ENCODE peak calls at places on chromosome 13, in eight cellular contexts. E is stimulated activated CD4-positive, alpha-beta T cell treated with anti-CD3 and anti-CD28 coated beads, Interleukin-4, amount 100 ng/mL, for 4 hours; R is ELR; F is activated CD4-positive, alpha-beta T cell treated with anti-CD3 and anti-CD28 coated beads for 24 hours; L is neuronal stem cell; J is WERI-Rb-1; A is NCI-H1092; M is GM10248. H is an unnamed sample.

GRCh38 chr13:24459234-24459633 is 53.3 kb downstream of the PARP4 start:
- DNase-seq in M (peak; percentile 62), R (peak; percentile 4), E (no peak), L (no peak), F (no peak), J (no peak), A (no peak), H (no peak)

GRCh38 chr13:42380420-42381164 is 108.6 kb downstream of the AKAP11 start:
- DNase-seq in R (no peak), J (no peak), L (no peak), E (no peak), M (peak; percentile 45), A (no peak), F (no peak), H (no peak)

GRCh38 chr13:23467048-23467931 is 33.8 kb upstream of the SACS start:
- DNase-seq in R (peak; percentile 72), M (no peak), E (no peak), F (no peak), J (no peak), A (no peak), L (no peak), H (no peak)

GRCh38 chr13:77876176-77876575 is 42.5 kb downstream of the EDNRB start:
- DNase-seq in E (no peak), J (no peak), L (no peak), F (no peak), M (no peak), A (no peak), R (no peak), H (no peak)

GRCh38 chr13:43110036-43110435 is 86.7 kb downstream of the DNAJC15 start:
- DNase-seq in L (no peak), R (no peak), J (no peak), E (no peak), A (no peak), F (no peak), M (no peak), H (no peak)

GRCh38 chr13:113160983-113161382 is 2.5 kb downstream of the PROZ start:
- DNase-seq in F (no peak), E (no peak), A (no peak), L (no peak), M (no peak), J (no peak), R (no peak), H (no peak)

GRCh38 chr13:59877933-59878332 is 285.8 kb downstream of the DIAPH3 start:
- DNase-seq in J (no peak), F (no peak), A (no peak), M (no peak), L (no peak), R (no peak), E (no peak), H (no peak)

GRCh38 chr13:26377038-26377437 is 123.1 kb downstream of the CDK8 start:
- DNase-seq in F (no peak), J (peak; percentile 60), L (peak; percentile 8), E (no peak), A (no peak), M (no peak), R (peak; percentile 54), H (peak; percentile 62)

GRCh38 chr13:52399037-52399436 is 6.9 kb downstream of the THSD1 start:
- DNase-seq in E (no peak), M (no peak), R (no peak), A (no peak), J (no peak), F (no peak), L (no peak), H (no peak)

GRCh38 chr13:107124129-107124718 is 556.3 kb upstream of the ARGLU1 start:
- DNase-seq in L (peak; percentile 37), E (no peak), F (no peak), J (no peak), A (peak; percentile 27), M (no peak), R (peak; percentile 1), H (no peak)

GRCh38 chr13:40275636-40276035 is 390.8 kb downstream of the FOXO1 start:
- DNase-seq in R (peak; percentile 48), E (no peak), M (no peak), L (no peak), J (no peak), A (no peak), F (no peak), H (no peak)

GRCh38 chr13:97621631-97622030 is 187.7 kb downstream of the RAP2A start:
- DNase-seq in E (no peak), J (peak; percentile 31), F (no peak), A (no peak), L (peak; percentile 20), M (no peak), R (no peak), H (peak; percentile 75)

GRCh38 chr13:46354143-46355087 is 32.6 kb downstream of the RUBCNL start:
- DNase-seq in J (no peak), M (no peak), A (no peak), E (no peak), F (no peak), R (peak; percentile 96), L (no peak), H (no peak)

GRCh38 chr13:45592758-45593157 is 22.8 kb downstream of the ERICH6B start:
- DNase-seq in R (no peak), F (no peak), J (no peak), M (peak; percentile 31), L (no peak), A (no peak), E (no peak), H (no peak)

GRCh38 chr13:76316998-76317527 is 569.1 kb downstream of the KCTD12 start:
- DNase-seq in E (no peak), A (no peak), F (no peak), M (no peak), R (no peak), J (no peak), L (no peak), H (no peak)

GRCh38 chr13:44052843-44053607 is 173.3 kb downstream of the LACC1 start:
- DNase-seq in E (no peak), M (no peak), A (no peak), J (no peak), L (peak; percentile 27), R (peak; percentile 47), F (no peak), H (peak; percentile 64)

GRCh38 chr13:110525328-110526319 is 35.9 kb downstream of the RAB20 start:
- DNase-seq in E (no peak), F (no peak), A (peak; percentile 37), R (no peak), M (peak; percentile 66), J (no peak), L (no peak), H (no peak)

GRCh38 chr13:109785141-109785891 is 1.1 kb downstream of the IRS2 start:
- DNase-seq in J (peak; percentile 78), A (peak; percentile 73), L (no peak), E (no peak), M (no peak), R (peak; percentile 67), F (no peak), H (peak; percentile 75)

GRCh38 chr13:76473552-76474134 is 412.6 kb downstream of the KCTD12 start:
- DNase-seq in L (peak; percentile 74), J (peak; percentile 62), R (peak; percentile 81), A (peak; percentile 77), M (peak; percentile 35), F (peak; percentile 59), E (peak; percentile 54), H (peak; percentile 79)

GRCh38 chr13:100306444-100306999 is 217.6 kb downstream of the PCCA start:
- DNase-seq in E (no peak), L (no peak), F (no peak), J (no peak), R (no peak), A (no peak), M (no peak), H (no peak)

GRCh38 chr13:19587635-19588300 is 26.4 kb upstream of the TPTE2 start:
- DNase-seq in J (peak; percentile 53), L (no peak), E (peak; percentile 3), A (no peak), M (peak; percentile 50), R (peak; percentile 79), F (no peak), H (no peak)

GRCh38 chr13:24251525-24251924 is 57.9 kb upstream of the C1QTNF9 start:
- DNase-seq in J (no peak), M (no peak), A (no peak), F (peak; percentile 64), L (no peak), E (peak; percentile 82), R (no peak), H (no peak)

GRCh38 chr13:89951341-89951740 is 1396.1 kb upstream of the MIR17HG start:
- DNase-seq in R (no peak), L (no peak), J (peak; percentile 85), A (no peak), M (no peak), E (no peak), F (no peak), H (no peak)

GRCh38 chr13:38872693-38873092 is 117.9 kb downstream of the STOML3 start:
- DNase-seq in A (peak; percentile 7), E (no peak), R (peak; percentile 50), M (peak; percentile 31), L (peak; percentile 54), J (peak; percentile 50), F (peak; percentile 12), H (peak; percentile 72)

GRCh38 chr13:113527272-113527958 is 36.9 kb upstream of the DCUN1D2 start:
- DNase-seq in M (no peak), F (no peak), L (no peak), E (no peak), A (no peak), J (peak; percentile 7), R (no peak), H (no peak)

GRCh38 chr13:27476943-27477681 is 26.7 kb upstream of the MTIF3 start:
- DNase-seq in M (peak; percentile 57), F (no peak), A (no peak), E (no peak), R (peak; percentile 45), L (no peak), J (no peak), H (no peak)

GRCh38 chr13:75352641-75353327 is 129.2 kb downstream of the TBC1D4 start:
- DNase-seq in A (no peak), M (no peak), E (no peak), F (no peak), J (no peak), L (no peak), R (no peak), H (no peak)